ENCODE peak calls at places on chromosome 17, in seven cellular contexts. One of them, this sample, is unnamed.

GRCh38 chr17:20156196-20157077 is 147.3 kb downstream of the SPECC1 start:
- DNase-seq in neuronal stem cell: peak; percentile 29
- DNase-seq in body of pancreas: peak; percentile 62
- DNase-seq in K562: peak; percentile 55
- DNase-seq in breast epithelium: no peak
- DNase-seq in pancreas: peak; percentile 80
- DNase-seq in kidney: peak; percentile 82
- DNase-seq in this sample: no peak

GRCh38 chr17:59725691-59726090 is 18.2 kb downstream of the VMP1 start:
- DNase-seq in K562: no peak
- DNase-seq in breast epithelium: no peak
- DNase-seq in neuronal stem cell: no peak
- DNase-seq in kidney: no peak
- DNase-seq in pancreas: no peak
- DNase-seq in body of pancreas: no peak
- DNase-seq in this sample: no peak

GRCh38 chr17:673200-673681 is 41.4 kb downstream of the VPS53 start:
- DNase-seq in K562: no peak
- DNase-seq in pancreas: no peak
- DNase-seq in body of pancreas: no peak
- DNase-seq in neuronal stem cell: peak; percentile 87
- DNase-seq in kidney: no peak
- DNase-seq in breast epithelium: no peak
- DNase-seq in this sample: no peak

GRCh38 chr17:44053130-44053872 is 13.2 kb downstream of the LSM12 start:
- DNase-seq in breast epithelium: no peak
- DNase-seq in kidney: no peak
- DNase-seq in neuronal stem cell: no peak
- DNase-seq in K562: no peak
- DNase-seq in body of pancreas: peak; percentile 45
- DNase-seq in pancreas: no peak
- DNase-seq in this sample: no peak

GRCh38 chr17:66673668-66674276 is 161.1 kb upstream of the CACNG5 start:
- DNase-seq in kidney: no peak
- DNase-seq in neuronal stem cell: peak; percentile 56
- DNase-seq in body of pancreas: peak; percentile 39
- DNase-seq in K562: no peak
- DNase-seq in pancreas: no peak
- DNase-seq in breast epithelium: no peak
- DNase-seq in this sample: no peak

GRCh38 chr17:42221886-42222745 is 27.8 kb upstream of the GHDC start:
- DNase-seq in neuronal stem cell: peak; percentile 39
- DNase-seq in K562: peak; percentile 48
- DNase-seq in body of pancreas: peak; percentile 38
- DNase-seq in kidney: no peak
- DNase-seq in pancreas: no peak
- DNase-seq in breast epithelium: no peak
- DNase-seq in this sample: no peak

GRCh38 chr17:83203073-83203471 is 123.7 kb downstream of the METRNL start:
- DNase-seq in neuronal stem cell: no peak
- DNase-seq in kidney: peak; percentile 87
- DNase-seq in body of pancreas: no peak
- DNase-seq in pancreas: peak; percentile 52
- DNase-seq in K562: no peak
- DNase-seq in breast epithelium: no peak
- DNase-seq in this sample: peak; percentile 12

GRCh38 chr17:66076546-66077190 is 115.3 kb downstream of the CEP112 start:
- DNase-seq in kidney: no peak
- DNase-seq in K562: no peak
- DNase-seq in breast epithelium: no peak
- DNase-seq in body of pancreas: no peak
- DNase-seq in neuronal stem cell: no peak
- DNase-seq in pancreas: no peak
- DNase-seq in this sample: no peak

GRCh38 chr17:79231766-79232287 is 157.2 kb downstream of the ENGASE start:
- DNase-seq in kidney: no peak
- DNase-seq in body of pancreas: no peak
- DNase-seq in pancreas: no peak
- DNase-seq in K562: no peak
- DNase-seq in breast epithelium: no peak
- DNase-seq in neuronal stem cell: no peak
- DNase-seq in this sample: no peak

GRCh38 chr17:10290046-10290445 is 82.8 kb downstream of the MYH13 start:
- DNase-seq in breast epithelium: no peak
- DNase-seq in kidney: no peak
- DNase-seq in neuronal stem cell: no peak
- DNase-seq in K562: no peak
- DNase-seq in body of pancreas: no peak
- DNase-seq in pancreas: no peak
- DNase-seq in this sample: no peak

GRCh38 chr17:55770220-55770870 is 19.5 kb downstream of the PCTP start:
- DNase-seq in body of pancreas: no peak
- DNase-seq in kidney: no peak
- DNase-seq in breast epithelium: no peak
- DNase-seq in pancreas: no peak
- DNase-seq in K562: peak; percentile 39
- DNase-seq in neuronal stem cell: peak; percentile 45
- DNase-seq in this sample: no peak

GRCh38 chr17:74954665-74955421 is 17.7 kb downstream of the HID1 start:
- DNase-seq in body of pancreas: no peak
- DNase-seq in kidney: no peak
- DNase-seq in pancreas: no peak
- DNase-seq in K562: no peak
- DNase-seq in neuronal stem cell: no peak
- DNase-seq in breast epithelium: no peak
- DNase-seq in this sample: no peak

GRCh38 chr17:78174870-78175642 is 6.7 kb downstream of the SYNGR2 start:
- DNase-seq in neuronal stem cell: no peak
- DNase-seq in K562: no peak
- DNase-seq in breast epithelium: no peak
- DNase-seq in kidney: no peak
- DNase-seq in pancreas: peak; percentile 79
- DNase-seq in body of pancreas: peak; percentile 76
- DNase-seq in this sample: no peak

GRCh38 chr17:77374170-77374936 is 233.6 kb downstream of the SEC14L1 start:
- DNase-seq in kidney: peak; percentile 95
- DNase-seq in body of pancreas: peak; percentile 79
- DNase-seq in breast epithelium: peak; percentile 75
- DNase-seq in neuronal stem cell: peak; percentile 83
- DNase-seq in pancreas: peak; percentile 74
- DNase-seq in K562: peak; percentile 78
- DNase-seq in this sample: no peak

GRCh38 chr17:49565948-49566491 is 9.7 kb upstream of the NXPH3 start:
- DNase-seq in pancreas: peak; percentile 59
- DNase-seq in breast epithelium: peak; percentile 66
- DNase-seq in neuronal stem cell: no peak
- DNase-seq in kidney: peak; percentile 82
- DNase-seq in K562: no peak
- DNase-seq in body of pancreas: peak; percentile 76
- DNase-seq in this sample: peak; percentile 77

DNA sequence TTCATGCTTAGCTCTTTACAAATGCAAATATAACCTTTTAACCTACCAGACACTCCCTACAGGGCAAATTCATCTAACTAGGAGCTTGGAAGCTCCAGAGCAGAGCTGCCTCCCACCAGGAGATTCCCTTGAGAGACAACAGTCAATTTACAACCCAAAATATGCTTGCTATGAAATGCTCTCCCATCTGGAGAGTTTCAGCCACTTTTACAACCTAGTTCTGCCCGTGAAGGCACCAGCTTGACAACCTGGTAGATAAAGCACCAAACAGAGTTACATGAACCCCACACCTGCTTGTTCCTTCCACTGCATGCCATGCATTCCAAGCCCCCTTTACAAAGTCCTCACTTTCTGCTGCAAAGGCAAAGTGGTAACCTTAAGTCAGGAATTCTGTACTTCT is 215.3 kb upstream of the KIF2B start:
- DNase-seq in breast epithelium: no peak
- DNase-seq in pancreas: no peak
- DNase-seq in body of pancreas: no peak
- DNase-seq in K562: no peak
- DNase-seq in kidney: no peak
- DNase-seq in neuronal stem cell: no peak
- DNase-seq in this sample: no peak
- H3K9me3 ChIP-seq in breast epithelium: no peaks in the 10 kb centered on the region
- H3K9me3 ChIP-seq in pancreas: no peaks in the 10 kb centered on the region
- H3K9me3 ChIP-seq in body of pancreas: no peaks in the 10 kb centered on the region
- H3K9me3 ChIP-seq in K562: peaks cover 3% of the 10 kb centered on the region
- H3K9me3 ChIP-seq in kidney: no peaks in the 10 kb centered on the region
- H3K9me3 ChIP-seq in neuronal stem cell: peaks cover 2% of the 10 kb centered on the region
- H3K9me3 ChIP-seq in this sample: no peaks in the 10 kb centered on the region

DNA sequence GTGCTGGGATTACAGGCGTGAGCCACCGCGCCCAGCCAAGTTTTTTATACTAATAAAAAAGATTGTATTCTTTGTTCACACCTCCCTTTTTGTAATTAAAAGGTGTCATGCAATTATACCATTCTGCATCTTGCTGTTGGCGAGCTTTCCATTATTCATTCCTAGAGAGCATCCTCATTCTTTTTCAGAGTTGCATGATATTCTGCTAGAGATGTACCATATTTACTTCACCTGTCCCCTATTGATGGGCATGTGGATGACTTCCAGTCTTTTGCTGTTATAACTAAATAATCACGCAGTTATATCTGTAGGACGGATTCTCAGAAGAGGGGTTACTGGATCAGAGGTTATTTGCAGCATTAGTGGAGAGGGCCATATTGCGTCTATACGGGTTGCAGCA is 17.0 kb downstream of the SGSM2 start:
- DNase-seq in pancreas: no peak
- DNase-seq in body of pancreas: no peak
- DNase-seq in K562: no peak
- DNase-seq in kidney: no peak
- DNase-seq in breast epithelium: no peak
- DNase-seq in neuronal stem cell: no peak
- DNase-seq in this sample: no peak
- H3K4me3 ChIP-seq in pancreas: no peak overlapping the region
- H3K4me3 ChIP-seq in body of pancreas: no peak overlapping the region
- H3K4me3 ChIP-seq in K562: no peak overlapping the region
- H3K4me3 ChIP-seq in kidney: no peak overlapping the region
- H3K4me3 ChIP-seq in breast epithelium: no peak overlapping the region
- H3K4me3 ChIP-seq in neuronal stem cell: no peak overlapping the region
- H3K4me3 ChIP-seq in this sample: no peak overlapping the region

DNA sequence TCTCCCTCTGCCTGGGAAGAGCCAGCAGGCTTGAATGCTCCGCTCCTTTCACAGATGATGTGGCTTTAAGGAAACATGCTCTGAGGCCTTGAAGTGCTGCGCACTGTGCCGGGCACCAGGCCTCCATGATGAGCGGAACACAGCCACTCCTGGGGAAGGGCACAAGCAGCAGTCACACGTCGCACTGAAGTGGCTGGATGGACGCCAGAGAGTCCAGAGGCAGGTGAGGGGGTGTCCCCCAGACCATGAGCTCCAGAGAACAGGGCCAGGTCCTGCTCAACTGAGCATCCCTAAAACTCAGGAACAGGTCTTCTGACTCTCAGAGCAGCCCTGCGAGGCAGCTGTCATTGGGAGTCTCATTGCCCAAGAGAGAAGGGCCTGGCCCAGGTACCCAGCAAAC is 35.6 kb downstream of the PEMT start:
- DNase-seq in pancreas: no peak
- DNase-seq in K562: no peak
- DNase-seq in breast epithelium: no peak
- DNase-seq in body of pancreas: no peak
- DNase-seq in kidney: no peak
- DNase-seq in neuronal stem cell: no peak
- DNase-seq in this sample: no peak
- H3K9me3 ChIP-seq in pancreas: no peaks in the 10 kb centered on the region
- H3K9me3 ChIP-seq in K562: no peaks in the 10 kb centered on the region
- H3K9me3 ChIP-seq in breast epithelium: no peaks in the 10 kb centered on the region
- H3K9me3 ChIP-seq in body of pancreas: no peaks in the 10 kb centered on the region
- H3K9me3 ChIP-seq in kidney: no peaks in the 10 kb centered on the region
- H3K9me3 ChIP-seq in neuronal stem cell: no peaks in the 10 kb centered on the region
- H3K9me3 ChIP-seq in this sample: no peaks in the 10 kb centered on the region

DNA sequence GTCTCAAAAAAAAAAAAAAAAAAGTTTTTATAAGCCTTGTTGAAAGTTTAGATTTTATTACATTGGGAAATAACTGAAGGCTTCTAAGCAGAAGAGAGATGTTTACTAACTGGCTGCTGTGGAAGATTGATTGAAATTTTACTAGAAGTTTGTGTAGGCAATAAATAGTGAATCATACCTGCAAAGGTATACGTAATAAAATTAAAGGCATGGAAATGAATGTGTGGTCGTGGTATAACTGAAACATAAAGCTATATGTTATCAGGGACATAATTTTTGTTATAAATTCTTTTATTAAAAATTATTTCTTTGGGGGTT is 8.7 kb downstream of the LUC7L3 start:
- DNase-seq in body of pancreas: no peak
- DNase-seq in neuronal stem cell: no peak
- DNase-seq in K562: no peak
- DNase-seq in breast epithelium: no peak
- DNase-seq in kidney: no peak
- DNase-seq in pancreas: no peak
- DNase-seq in this sample: no peak
- H3K4me3 ChIP-seq in body of pancreas: no peak overlapping the region
- H3K4me3 ChIP-seq in neuronal stem cell: no peak overlapping the region
- H3K4me3 ChIP-seq in K562: no peak overlapping the region
- H3K4me3 ChIP-seq in breast epithelium: no peak overlapping the region
- H3K4me3 ChIP-seq in kidney: no peak overlapping the region
- H3K4me3 ChIP-seq in pancreas: no peak overlapping the region
- H3K4me3 ChIP-seq in this sample: no peak overlapping the region

GRCh38 chr17:27085517-27085916 is 208.4 kb upstream of the WSB1 start:
- DNase-seq in kidney: no peak
- DNase-seq in K562: no peak
- DNase-seq in pancreas: no peak
- DNase-seq in breast epithelium: no peak
- DNase-seq in neuronal stem cell: no peak
- DNase-seq in body of pancreas: no peak
- DNase-seq in this sample: no peak

GRCh38 chr17:27088767-27089078 is 205.2 kb upstream of the WSB1 start:
- DNase-seq in kidney: no peak
- DNase-seq in neuronal stem cell: no peak
- DNase-seq in breast epithelium: no peak
- DNase-seq in K562: no peak
- DNase-seq in body of pancreas: no peak
- DNase-seq in pancreas: no peak
- DNase-seq in this sample: no peak

GRCh38 chr17:27083408-27084185 is 210.3 kb upstream of the WSB1 start:
- DNase-seq in K562: no peak
- DNase-seq in pancreas: no peak
- DNase-seq in breast epithelium: no peak
- DNase-seq in body of pancreas: no peak
- DNase-seq in kidney: no peak
- DNase-seq in neuronal stem cell: no peak
- DNase-seq in this sample: no peak

GRCh38 chr17:27087935-27088766 is 205.8 kb upstream of the WSB1 start:
- DNase-seq in kidney: no peak
- DNase-seq in body of pancreas: no peak
- DNase-seq in breast epithelium: no peak
- DNase-seq in neuronal stem cell: no peak
- DNase-seq in pancreas: no peak
- DNase-seq in K562: no peak
- DNase-seq in this sample: no peak

GRCh38 chr17:27086526-27086925 is 207.4 kb upstream of the WSB1 start:
- DNase-seq in kidney: no peak
- DNase-seq in breast epithelium: no peak
- DNase-seq in K562: no peak
- DNase-seq in pancreas: no peak
- DNase-seq in body of pancreas: no peak
- DNase-seq in neuronal stem cell: no peak
- DNase-seq in this sample: no peak
- H3K9me3 ChIP-seq in kidney: no peaks in the 10 kb centered on the region
- H3K9me3 ChIP-seq in breast epithelium: no peaks in the 10 kb centered on the region
- H3K9me3 ChIP-seq in K562: no peaks in the 10 kb centered on the region
- H3K9me3 ChIP-seq in pancreas: no peaks in the 10 kb centered on the region
- H3K9me3 ChIP-seq in body of pancreas: no peaks in the 10 kb centered on the region
- H3K9me3 ChIP-seq in neuronal stem cell: peaks cover 34% of the 10 kb centered on the region
- H3K9me3 ChIP-seq in this sample: no peaks in the 10 kb centered on the region

This sample was measured in thoracic aorta.